ENCODE peak calls at places on chromosomes 16 and 17, in four cellular contexts. One of them, this sample, is unnamed.

GRCh38 chr16:81681311-81681710 is 97.8 kb upstream of the PLCG2 start:
- DNase-seq in H1: no peak
- DNase-seq in HepG2: no peak
- DNase-seq in K562: no peak
- DNase-seq in this sample: no peak

GRCh38 chr16:4371481-4372314 is at the start of gene VASN:
- DNase-seq in K562: peak
- DNase-seq in H1: peak
- DNase-seq in HepG2: peak
- DNase-seq in this sample: no peak

GRCh38 chr16:73173396-73173795 is 125.5 kb upstream of the ZFHX3 start:
- DNase-seq in HepG2: no peak
- DNase-seq in K562: no peak
- DNase-seq in H1: no peak
- DNase-seq in this sample: no peak

GRCh38 chr16:23509763-23510153 is 536 bp downstream of the GGA2 start:
- DNase-seq in HepG2: no peak
- DNase-seq in K562: no peak
- DNase-seq in H1: peak
- DNase-seq in this sample: no peak

GRCh38 chr16:77761204-77761603 is 27.2 kb upstream of the VAT1L start:
- DNase-seq in HepG2: no peak
- DNase-seq in H1: no peak
- DNase-seq in K562: no peak
- DNase-seq in this sample: no peak

GRCh38 chr17:51238253-51238887 is 21.5 kb downstream of the MBTD1 start:
- DNase-seq in HepG2: no peak
- DNase-seq in H1: no peak
- DNase-seq in K562: no peak
- DNase-seq in this sample: peak

GRCh38 chr16:19831678-19832077 is 53.0 kb downstream of the GPRC5B start:
- DNase-seq in H1: no peak
- DNase-seq in HepG2: no peak
- DNase-seq in K562: no peak
- DNase-seq in this sample: no peak

GRCh38 chr17:49041527-49041926 is 44.3 kb downstream of the IGF2BP1 start:
- DNase-seq in H1: no peak
- DNase-seq in HepG2: no peak
- DNase-seq in K562: no peak
- DNase-seq in this sample: no peak

GRCh38 chr16:19898924-19899604 is 14.4 kb upstream of the GPRC5B start:
- DNase-seq in K562: peak
- DNase-seq in HepG2: peak
- DNase-seq in H1: peak
- DNase-seq in this sample: no peak

GRCh38 chr16:14600164-14600563 is 29.9 kb downstream of the PARN start:
- DNase-seq in HepG2: peak
- DNase-seq in H1: no peak
- DNase-seq in K562: peak
- DNase-seq in this sample: no peak

GRCh38 chr17:31564883-31565297 is 173.4 kb downstream of the RAB11FIP4 start:
- DNase-seq in HepG2: no peak
- DNase-seq in K562: no peak
- DNase-seq in H1: no peak
- DNase-seq in this sample: no peak

GRCh38 chr16:68083861-68084503 is 1.2 kb upstream of the NFATC3 start:
- DNase-seq in K562: no peak
- DNase-seq in H1: no peak
- DNase-seq in HepG2: peak
- DNase-seq in this sample: no peak

GRCh38 chr16:83734136-83734535 is 73.6 kb upstream of the HSBP1 start:
- DNase-seq in K562: no peak
- DNase-seq in HepG2: no peak
- DNase-seq in H1: no peak
- DNase-seq in this sample: no peak

GRCh38 chr17:10657123-10657522 is at the start of gene MYH3:
- DNase-seq in H1: no peak
- DNase-seq in HepG2: no peak
- DNase-seq in K562: no peak
- DNase-seq in this sample: no peak

GRCh38 chr17:26818736-26819135 is 475.2 kb upstream of the WSB1 start:
- DNase-seq in HepG2: peak
- DNase-seq in H1: no peak
- DNase-seq in K562: no peak
- DNase-seq in this sample: no peak

GRCh38 chr16:84047626-84048025 is 5.0 kb upstream of the SLC38A8 start:
- DNase-seq in K562: no peak
- DNase-seq in HepG2: no peak
- DNase-seq in H1: no peak
- DNase-seq in this sample: no peak

GRCh38 chr17:82236142-82236971 is 7.5 kb downstream of the SLC16A3 start:
- DNase-seq in H1: peak
- DNase-seq in K562: peak
- DNase-seq in HepG2: peak
- DNase-seq in this sample: no peak

GRCh38 chr16:10852948-10853347 is 24.1 kb upstream of the CIITA start:
- DNase-seq in H1: no peak
- DNase-seq in HepG2: no peak
- DNase-seq in K562: no peak
- DNase-seq in this sample: no peak

GRCh38 chr16:11111166-11111565 is 144.8 kb downstream of the SOCS1 start:
- DNase-seq in H1: no peak
- DNase-seq in HepG2: no peak
- DNase-seq in K562: no peak
- DNase-seq in this sample: no peak

GRCh38 chr17:77609553-77610517 is 348.7 kb upstream of the TNRC6C start:
- DNase-seq in H1: peak
- DNase-seq in K562: no peak
- DNase-seq in HepG2: peak
- DNase-seq in this sample: peak

GRCh38 chr17:43998552-43998951 is 5.9 kb upstream of the NAGS start:
- DNase-seq in HepG2: no peak
- DNase-seq in H1: no peak
- DNase-seq in K562: no peak
- DNase-seq in this sample: no peak

GRCh38 chr16:51326131-51326856 is 175.2 kb upstream of the SALL1 start:
- DNase-seq in K562: no peak
- DNase-seq in HepG2: no peak
- DNase-seq in H1: no peak
- DNase-seq in this sample: no peak

GRCh38 chr17:35241520-35241919 is 1.4 kb upstream of the SLFN5 start:
- DNase-seq in H1: no peak
- DNase-seq in HepG2: no peak
- DNase-seq in K562: no peak
- DNase-seq in this sample: no peak

GRCh38 chr17:67689534-67690177 is 28.1 kb upstream of the NOL11 start:
- DNase-seq in K562: peak
- DNase-seq in HepG2: peak
- DNase-seq in H1: no peak
- DNase-seq in this sample: peak

GRCh38 chr16:85593503-85594195 is 19.5 kb upstream of the GSE1 start:
- DNase-seq in K562: no peak
- DNase-seq in HepG2: no peak
- DNase-seq in H1: no peak
- DNase-seq in this sample: no peak

GRCh38 chr16:20040011-20040410 is 33.7 kb downstream of the GPR139 start:
- DNase-seq in K562: no peak
- DNase-seq in H1: no peak
- DNase-seq in HepG2: no peak
- DNase-seq in this sample: no peak

GRCh38 chr16:12975766-12976165 is 74.4 kb downstream of the SHISA9 start:
- DNase-seq in HepG2: no peak
- DNase-seq in K562: no peak
- DNase-seq in H1: no peak
- DNase-seq in this sample: no peak

GRCh38 chr17:29870836-29871430 is 59.1 kb downstream of the SSH2 start:
- DNase-seq in K562: no peak
- DNase-seq in HepG2: no peak
- DNase-seq in H1: no peak
- DNase-seq in this sample: no peak

GRCh38 chr17:22692066-22692800 is 999.9 kb downstream of the KCNJ18 start:
- DNase-seq in H1: no peak
- DNase-seq in HepG2: no peak
- DNase-seq in K562: no peak
- DNase-seq in this sample: no peak

GRCh38 chr17:50144845-50145531 is 5.5 kb downstream of the PPP1R9B start:
- DNase-seq in HepG2: no peak
- DNase-seq in K562: no peak
- DNase-seq in H1: no peak
- DNase-seq in this sample: no peak

GRCh38 chr17:73028311-73028755 is 64.2 kb downstream of the SLC39A11 start:
- DNase-seq in K562: no peak
- DNase-seq in HepG2: no peak
- DNase-seq in H1: no peak
- DNase-seq in this sample: no peak

GRCh38 chr16:56632848-56633365 is 448 bp downstream of the MT1M start:
- DNase-seq in H1: no peak
- DNase-seq in HepG2: no peak
- DNase-seq in K562: no peak
- DNase-seq in this sample: no peak

GRCh38 chr17:51540151-51540550 is 279.8 kb downstream of the UTP18 start:
- DNase-seq in H1: no peak
- DNase-seq in K562: no peak
- DNase-seq in HepG2: peak
- DNase-seq in this sample: no peak

GRCh38 chr17:78998311-78999055 is 11.1 kb downstream of the CANT1 start:
- DNase-seq in H1: no peak
- DNase-seq in HepG2: no peak
- DNase-seq in K562: no peak
- DNase-seq in this sample: no peak
- TF ChIP-seq YY1 in H1: no peak
- TF ChIP-seq YY1 in HepG2: no peak
- TF ChIP-seq YY1 in K562: no peak
- TF ChIP-seq YY1 in this sample: no peak

GRCh38 chr16:49857423-49858181 is 1.7 kb upstream of the ZNF423 start:
- DNase-seq in H1: peak
- DNase-seq in HepG2: peak
- DNase-seq in K562: peak
- DNase-seq in this sample: no peak
- TF ChIP-seq HDAC6 in H1: no peak
- TF ChIP-seq HDAC6 in HepG2: no peak
- TF ChIP-seq HDAC6 in K562: no peak
- TF ChIP-seq HDAC6 in this sample: no peak

DNA sequence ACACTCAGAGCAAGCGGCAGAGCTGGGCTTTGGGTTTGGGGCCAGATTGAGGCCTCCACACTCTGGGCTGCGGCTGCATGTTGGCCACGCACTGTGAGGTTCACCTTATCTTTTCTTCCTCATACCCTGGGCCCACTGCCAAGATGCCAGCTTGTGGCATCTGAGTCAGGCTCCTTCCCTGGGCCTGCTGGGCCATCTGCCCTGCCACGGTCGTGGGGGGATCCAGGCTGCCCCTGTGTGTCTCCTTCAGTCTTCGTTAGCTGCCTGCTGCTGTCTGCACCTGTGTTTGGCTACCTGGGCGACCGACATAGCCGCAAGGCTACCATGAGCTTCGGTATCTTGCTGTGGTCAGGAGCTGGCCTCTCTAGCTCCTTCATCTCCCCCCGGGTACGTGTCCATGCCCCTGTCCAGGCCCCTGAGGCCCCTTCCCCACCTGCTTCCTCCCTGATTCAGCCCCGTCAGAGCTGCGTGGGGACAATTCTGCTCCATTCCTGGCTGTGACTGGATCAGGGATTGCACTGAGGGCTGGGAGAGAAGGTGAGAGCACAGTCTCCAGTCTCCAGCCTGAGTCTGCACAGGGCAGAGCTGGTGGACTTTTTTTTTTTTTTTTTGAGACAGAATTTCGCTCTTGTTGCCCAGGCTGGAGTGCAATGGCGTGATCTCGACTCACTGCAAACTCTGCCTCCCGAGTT is 11.2 kb downstream of the SPNS3 start:
- DNase-seq in HepG2: no peak
- DNase-seq in K562: no peak
- DNase-seq in H1: no peak
- DNase-seq in this sample: no peak
- TF ChIP-seq GABPA in HepG2: no peak
- TF ChIP-seq GABPA in K562: no peak
- TF ChIP-seq GABPA in H1: no peak
- TF ChIP-seq GABPA in this sample: no peak

GRCh38 chr16:28304214-28304613 is 11.9 kb downstream of the SBK1 start:
- DNase-seq in HepG2: peak
- DNase-seq in K562: peak
- DNase-seq in H1: peak
- DNase-seq in this sample: no peak
- TF ChIP-seq YY1 in HepG2: no peak
- TF ChIP-seq YY1 in K562: no peak
- TF ChIP-seq YY1 in H1: no peak
- TF ChIP-seq YY1 in this sample: no peak

GRCh38 chr17:46977348-46977747 is 1.7 kb downstream of the RPRML start:
- DNase-seq in K562: peak
- DNase-seq in H1: peak
- DNase-seq in HepG2: peak
- DNase-seq in this sample: no peak
- TF ChIP-seq HDAC6 in K562: no peak
- TF ChIP-seq HDAC6 in H1: no peak
- TF ChIP-seq HDAC6 in HepG2: no peak
- TF ChIP-seq HDAC6 in this sample: no peak

DNA sequence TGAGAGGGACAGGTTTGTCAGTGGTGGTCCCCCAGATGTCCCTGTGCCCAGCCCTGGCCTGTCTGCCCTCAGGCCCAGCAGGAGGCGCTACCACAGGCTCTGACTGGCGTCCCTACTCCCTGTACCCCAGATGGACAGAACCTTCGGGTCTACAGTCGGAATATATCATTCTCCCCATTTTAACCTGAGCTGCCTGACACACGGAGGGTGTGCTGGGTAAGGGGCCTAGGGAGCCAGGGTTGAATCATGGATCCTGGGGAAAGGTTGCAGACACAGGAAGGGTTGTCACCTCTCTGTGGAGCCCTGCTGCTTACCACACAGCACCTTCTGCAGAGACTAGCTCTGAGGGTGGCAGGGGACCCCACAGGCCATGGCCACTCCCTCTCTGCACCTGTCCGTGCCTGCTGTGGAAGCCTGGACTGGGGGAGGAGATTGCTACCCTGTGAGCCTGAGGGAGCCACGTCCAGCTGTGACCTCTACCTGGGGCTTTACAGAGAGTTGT is 162.2 kb upstream of the ZNF267 start:
- DNase-seq in H1: no peak
- DNase-seq in HepG2: no peak
- DNase-seq in K562: peak
- DNase-seq in this sample: no peak
- TF ChIP-seq GABPA in H1: no peak
- TF ChIP-seq GABPA in HepG2: no peak
- TF ChIP-seq GABPA in K562: no peak
- TF ChIP-seq GABPA in this sample: no peak

This sample was measured in GM12878.